ENCODE peak calls at places on chromosomes 5 and 9, in ten cellular contexts. J is cardiac fibroblast, Y is bronchial epithelial cell, G is hepatocyte, M is ascending aorta, E is AG09309, D is fibroblast of mammary gland, U is psoas muscle, R is fibroblast of the aortic adventitia, Z is upper lobe of right lung. T is an unnamed sample.

GRCh38 chr9:125160750-125161149 is 17.4 kb upstream of the SCAI start:
- DNase-seq in J (no peak), Y (no peak), G (no peak), M (no peak), E (no peak), D (no peak), U (no peak), R (no peak), Z (no peak), T (no peak)

GRCh38 chr5:89230178-89230577 is 347.2 kb upstream of the MEF2C start:
- DNase-seq in J (no peak), Y (no peak), G (no peak), M (no peak), E (no peak), D (no peak), U (no peak), R (no peak), Z (no peak), T (no peak)

GRCh38 chr9:121371495-121371911 is 1.5 kb upstream of the STOM start:
- DNase-seq in J (no peak), Y (no peak), G (no peak), M (no peak), E (no peak), D (no peak), U (no peak), R (no peak), Z (no peak), T (no peak)

GRCh38 chr5:157740211-157740610 is 3.3 kb upstream of the LSM11 start:
- DNase-seq in J (no peak), Y (peak), G (peak), M (no peak), E (no peak), D (no peak), U (no peak), R (no peak), Z (no peak), T (no peak)

GRCh38 chr9:70220216-70220615 is 38.6 kb upstream of the SMC5 start:
- DNase-seq in J (no peak), Y (no peak), G (no peak), M (no peak), E (peak), D (no peak), U (no peak), R (no peak), Z (no peak), T (no peak)

GRCh38 chr5:94746731-94747124 is 128.3 kb downstream of the SLF1 start:
- DNase-seq in J (peak), Y (no peak), G (no peak), M (no peak), E (no peak), D (peak), U (no peak), R (peak), Z (no peak), T (no peak)

GRCh38 chr9:135474915-135475314 is 4.7 kb upstream of the PPP1R26 start:
- DNase-seq in J (no peak), Y (no peak), G (peak), M (no peak), E (no peak), D (no peak), U (no peak), R (no peak), Z (peak), T (no peak)

GRCh38 chr9:108684288-108685025 is 171.3 kb downstream of the ACTL7B start:
- DNase-seq in J (no peak), Y (no peak), G (no peak), M (no peak), E (no peak), D (no peak), U (no peak), R (no peak), Z (no peak), T (no peak)

GRCh38 chr5:10192309-10192708 is 57.4 kb downstream of the ATPSCKMT start:
- DNase-seq in J (peak), Y (no peak), G (no peak), M (no peak), E (peak), D (peak), U (no peak), R (peak), Z (no peak), T (peak)

GRCh38 chr9:133148351-133149129 is 15.2 kb downstream of the GBGT1 start:
- DNase-seq in J (peak), Y (peak), G (peak), M (no peak), E (no peak), D (peak), U (peak), R (peak), Z (peak), T (no peak)

GRCh38 chr5:131769961-131770360 is 26.9 kb downstream of the FNIP1 start:
- DNase-seq in J (no peak), Y (no peak), G (no peak), M (no peak), E (no peak), D (no peak), U (no peak), R (no peak), Z (no peak), T (no peak)

GRCh38 chr5:39176740-39177628 is 42.4 kb downstream of the FYB1 start:
- DNase-seq in J (no peak), Y (no peak), G (no peak), M (no peak), E (no peak), D (no peak), U (no peak), R (no peak), Z (no peak), T (no peak)

DNA sequence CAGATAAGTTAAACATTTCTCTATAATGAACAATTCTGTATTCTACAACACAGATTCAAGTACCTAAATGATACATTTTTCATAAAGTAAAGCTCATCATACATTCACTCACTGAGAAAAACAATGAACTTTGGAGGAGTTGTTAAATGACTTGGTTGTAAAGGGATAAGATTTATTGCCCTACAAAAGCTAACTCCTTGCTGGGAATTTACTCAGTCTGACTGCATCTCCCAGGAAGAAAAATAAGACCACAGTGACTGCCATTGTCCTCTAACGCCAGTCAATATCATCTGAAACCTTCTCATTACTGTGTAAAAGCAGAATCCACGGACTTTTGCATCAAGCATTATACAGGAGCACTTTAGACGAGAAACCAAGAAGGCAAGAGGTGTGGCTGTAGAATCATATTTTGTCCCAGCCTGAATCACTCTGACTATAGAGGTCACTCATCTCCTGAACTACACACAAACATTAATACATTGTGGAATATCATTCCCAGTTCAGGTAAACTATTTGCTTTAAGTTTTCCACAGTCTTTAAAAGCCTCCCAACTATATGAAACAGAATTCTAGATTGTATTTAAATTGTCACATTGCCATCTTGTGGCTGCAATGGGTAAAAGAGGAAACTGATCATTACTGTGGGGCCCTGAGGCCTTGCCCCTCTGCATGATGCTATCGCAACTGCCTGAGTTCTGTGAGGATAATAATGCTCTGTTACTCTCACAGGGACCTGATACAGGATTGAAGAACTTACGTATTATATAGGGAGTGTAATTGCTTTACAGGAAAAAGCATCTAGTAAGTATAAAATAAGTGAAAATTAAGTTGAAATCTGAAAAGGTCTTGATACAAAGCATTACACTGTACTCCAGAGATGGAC is 142.9 kb downstream of the SLCO4C1 start:
- DNase-seq in J (peak), Y (peak), G (peak), M (no peak), E (no peak), D (peak), U (no peak), R (peak), Z (no peak), T (no peak)
- TF ChIP-seq CTCF in J (peak), Y (peak), G (peak), M (peak), E (no peak), D (peak), U (no peak), R (peak), Z (peak), T (no peak)

DNA sequence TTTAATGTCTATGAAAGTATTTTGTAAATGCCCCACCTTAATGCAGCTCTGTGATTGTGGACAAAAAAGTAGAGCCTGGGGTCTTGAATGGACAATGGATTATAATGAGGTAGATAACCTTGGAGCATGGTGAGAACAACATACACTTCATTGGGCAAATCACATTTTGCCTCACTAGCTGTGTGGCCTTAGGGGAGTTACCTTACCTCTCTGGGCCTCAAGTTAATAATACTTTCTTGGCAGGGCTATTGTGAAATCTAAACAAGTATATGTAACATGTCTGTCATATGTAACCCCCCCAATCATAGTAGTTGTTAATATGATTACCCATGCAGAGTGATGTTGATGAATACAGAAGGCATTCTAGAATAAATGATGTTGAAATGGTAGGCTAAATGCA is 213.6 kb upstream of the ANKRD55 start:
- DNase-seq in J (no peak), Y (no peak), G (no peak), M (no peak), E (no peak), D (no peak), U (no peak), R (no peak), Z (no peak), T (no peak)
- TF ChIP-seq CTCF in J (no peak), Y (no peak), G (no peak), M (no peak), E (no peak), D (no peak), U (no peak), R (no peak), Z (no peak), T (no peak)

GRCh38 chr5:111223790-111224560 is at the start of gene CAMK4:
- DNase-seq in J (peak), Y (peak), G (peak), M (peak), E (peak), D (peak), U (peak), R (peak), Z (peak), T (peak)
- TF ChIP-seq CTCF in J (peak), Y (no peak), G (no peak), M (no peak), E (no peak), D (peak), U (no peak), R (no peak), Z (peak), T (peak)

DNA sequence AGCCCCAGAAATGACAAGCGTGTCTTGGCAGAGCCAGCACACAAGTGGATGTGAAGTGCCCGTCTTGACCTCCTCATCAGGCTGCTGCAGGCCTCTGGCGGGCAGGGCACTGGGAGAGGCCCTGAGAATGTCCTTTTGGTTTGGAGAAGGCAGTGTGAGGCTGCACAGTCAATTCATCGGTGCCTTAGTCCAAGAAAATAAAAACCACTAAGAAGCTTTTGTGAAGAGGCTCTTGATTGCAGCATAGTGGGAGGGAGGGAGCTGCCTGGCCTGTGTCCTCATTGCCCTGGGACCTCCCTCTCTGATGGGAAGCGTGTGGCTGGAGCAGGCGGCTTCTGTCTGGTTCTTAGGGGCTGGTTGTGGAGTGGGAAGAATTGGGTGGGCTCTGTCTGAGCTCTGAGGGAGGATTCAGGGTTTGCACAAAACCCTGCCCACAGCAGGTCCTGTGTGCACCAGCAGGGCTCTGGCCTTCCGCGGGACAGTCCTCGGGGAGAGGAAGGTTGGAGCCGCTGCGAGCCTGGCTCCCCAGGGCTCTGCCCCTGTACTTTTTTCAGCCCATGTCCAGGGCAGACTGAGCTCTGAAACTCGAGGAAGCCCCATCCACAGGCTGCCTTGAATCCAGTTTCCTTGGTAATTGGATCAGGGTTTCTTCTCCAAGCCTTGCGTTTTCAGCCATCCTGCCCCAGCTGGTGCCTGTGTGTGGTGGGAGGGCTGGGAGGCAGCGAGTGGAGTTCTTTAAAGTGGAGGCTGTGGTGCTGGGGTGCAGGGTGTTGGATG is 1.1 kb downstream of the HRCT1 start:
- DNase-seq in J (peak), Y (peak), G (peak), M (peak), E (no peak), D (peak), U (peak), R (peak), Z (peak), T (peak)
- TF ChIP-seq CTCF in J (no peak), Y (no peak), G (no peak), M (no peak), E (no peak), D (no peak), U (no peak), R (peak), Z (no peak), T (no peak)

DNA sequence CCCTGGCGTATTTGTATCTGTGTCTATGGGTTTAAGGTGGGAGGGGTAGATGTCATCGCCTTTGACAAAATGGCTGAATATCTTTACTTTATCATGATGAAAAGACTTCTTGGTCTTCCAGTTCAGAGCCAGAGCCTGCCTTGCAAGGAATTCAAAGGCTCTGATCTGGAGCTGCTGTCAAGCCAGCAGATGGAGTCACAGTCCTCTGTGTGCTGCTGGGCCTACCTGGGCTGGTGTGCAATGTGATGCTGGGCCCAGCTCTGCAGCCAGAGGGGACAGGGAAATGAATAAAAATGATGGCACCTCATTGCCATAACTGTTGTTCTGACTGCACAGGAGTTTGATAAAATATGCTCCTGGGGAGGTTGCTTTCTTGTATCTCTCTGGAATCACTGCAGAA is 20.2 kb upstream of the HSPA9 start:
- DNase-seq in J (no peak), Y (no peak), G (no peak), M (peak), E (no peak), D (no peak), U (no peak), R (no peak), Z (no peak), T (no peak)
- TF ChIP-seq CTCF in J (no peak), Y (peak), G (peak), M (peak), E (peak), D (no peak), U (no peak), R (peak), Z (no peak), T (no peak)

GRCh38 chr9:76321185-76321828 is 72.9 kb downstream of the RFK start:
- DNase-seq in J (peak), Y (peak), G (peak), M (no peak), E (peak), D (peak), U (no peak), R (peak), Z (no peak), T (no peak)
- TF ChIP-seq CTCF in J (no peak), Y (no peak), G (no peak), M (no peak), E (no peak), D (no peak), U (no peak), R (peak), Z (no peak), T (no peak)

DNA sequence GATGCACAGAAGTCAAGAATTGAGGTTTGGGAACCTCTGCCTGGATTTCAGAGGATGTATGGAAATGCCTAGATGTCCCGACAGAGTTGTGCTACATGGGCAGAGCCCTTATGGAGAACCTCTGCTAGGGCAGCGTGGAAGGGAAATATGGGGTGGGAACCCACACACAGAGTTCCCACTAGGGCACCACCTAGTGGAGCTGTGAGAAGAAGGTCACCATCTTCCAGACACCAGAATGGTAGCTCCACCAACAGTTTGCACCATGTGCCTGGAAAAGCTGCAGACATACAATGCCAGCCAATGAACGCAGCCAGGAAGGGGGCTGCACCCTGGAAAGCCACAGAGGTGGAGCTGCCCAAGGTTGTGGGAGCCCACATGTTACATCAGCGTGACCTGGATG is 104.5 kb downstream of the STK32A start:
- DNase-seq in J (no peak), Y (no peak), G (no peak), M (no peak), E (no peak), D (no peak), U (no peak), R (no peak), Z (no peak), T (no peak)
- TF ChIP-seq CTCF in J (peak), Y (peak), G (no peak), M (no peak), E (no peak), D (no peak), U (no peak), R (no peak), Z (no peak), T (no peak)

DNA sequence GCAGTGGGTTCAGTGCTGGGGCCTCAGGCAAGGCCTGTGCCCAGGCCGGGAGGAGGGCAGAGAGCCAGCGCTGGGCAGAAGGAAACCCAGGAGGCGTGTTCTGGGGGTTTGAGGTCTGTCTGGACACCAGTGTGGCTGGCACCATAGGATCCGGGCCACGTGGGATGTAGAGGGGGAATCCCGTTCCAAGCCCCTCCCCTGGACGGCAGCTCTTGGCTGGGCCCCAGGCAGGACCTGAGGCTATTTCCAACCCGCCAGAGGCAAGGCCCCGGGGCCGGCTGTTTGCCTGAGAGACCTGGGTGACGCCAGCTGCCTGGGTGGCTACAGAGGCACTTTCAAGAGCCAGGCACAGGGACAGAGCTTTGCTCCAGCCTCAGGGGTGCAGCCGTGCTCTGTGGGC is 56.8 kb upstream of the EGFL7 start:
- DNase-seq in J (no peak), Y (no peak), G (no peak), M (peak), E (no peak), D (no peak), U (no peak), R (no peak), Z (no peak), T (no peak)
- TF ChIP-seq CTCF in J (no peak), Y (no peak), G (no peak), M (no peak), E (no peak), D (no peak), U (no peak), R (no peak), Z (no peak), T (no peak)

GRCh38 chr9:136472640-136473353 is 10.0 kb downstream of the SEC16A start:
- DNase-seq in J (no peak), Y (no peak), G (no peak), M (no peak), E (no peak), D (no peak), U (no peak), R (no peak), Z (no peak), T (no peak)

GRCh38 chr9:136474974-136475865 is 7.6 kb downstream of the SEC16A start:
- DNase-seq in J (no peak), Y (no peak), G (no peak), M (no peak), E (no peak), D (no peak), U (no peak), R (no peak), Z (no peak), T (no peak)

GRCh38 chr9:136474021-136474640 is 8.7 kb downstream of the SEC16A start:
- DNase-seq in J (no peak), Y (no peak), G (no peak), M (no peak), E (no peak), D (no peak), U (no peak), R (no peak), Z (no peak), T (no peak)

GRCh38 chr9:136473354-136473721 is 9.5 kb downstream of the SEC16A start:
- DNase-seq in J (no peak), Y (no peak), G (no peak), M (no peak), E (no peak), D (no peak), U (no peak), R (no peak), Z (no peak), T (no peak)

GRCh38 chr9:136476369-136477150 is 6.3 kb downstream of the SEC16A start:
- DNase-seq in J (no peak), Y (no peak), G (no peak), M (no peak), E (no peak), D (no peak), U (no peak), R (no peak), Z (no peak), T (no peak)
- TF ChIP-seq CTCF in J (no peak), Y (no peak), G (no peak), M (no peak), E (no peak), D (no peak), U (no peak), R (no peak), Z (no peak), T (no peak)

T was measured in AG09319.